ENCODE peak calls at places on chromosomes 7 and 10, in seven cellular contexts. H is AG09319; J is activated CD8-positive, alpha-beta memory T cell treated with anti-CD3 and anti-CD28 coated beads for 48 hours; C is activated T-cell treated with anti-CD3 and anti-CD28 coated beads, Interleukin-2, amount 50 U/mL, for 24 hours; V is GM18507; M is Calu3; A is T-helper 1 cell. Y is an unnamed sample.

GRCh38 chr10:12699756-12700556 is 301.6 kb downstream of the CCDC3 start:
- DNase-seq in M (no peak), V (no peak), H (no peak), J (no peak), A (no peak), C (no peak), Y (no peak)

GRCh38 chr10:62020362-62020730 is 118.8 kb downstream of the ARID5B start:
- DNase-seq in M (no peak), V (no peak), C (no peak), J (no peak), A (no peak), H (no peak), Y (no peak)

GRCh38 chr10:133088524-133089460 is 1.1 kb downstream of the ADGRA1 start:
- DNase-seq in V (no peak), A (no peak), M (no peak), J (no peak), C (no peak), H (no peak), Y (no peak)

GRCh38 chr7:99374121-99375064 is at the start of gene ARPC1B:
- DNase-seq in C (peak), J (peak), H (no peak), V (peak), A (peak), M (peak), Y (peak)

GRCh38 chr10:79270471-79271246 is 76.6 kb upstream of the PPIF start:
- DNase-seq in H (no peak), V (no peak), M (no peak), C (no peak), J (no peak), A (no peak), Y (no peak)

GRCh38 chr7:66970310-66970709 is 25.1 kb downstream of the SBDS start:
- DNase-seq in A (no peak), J (no peak), H (no peak), M (no peak), C (no peak), V (no peak), Y (no peak)

GRCh38 chr7:51138121-51139085 is 178.2 kb downstream of the COBL start:
- DNase-seq in H (no peak), J (no peak), V (no peak), A (no peak), M (peak), C (no peak), Y (no peak)

GRCh38 chr7:141664450-141664849 is 37.5 kb downstream of the DENND11 start:
- DNase-seq in M (no peak), C (no peak), A (no peak), J (no peak), H (no peak), V (no peak), Y (no peak)

GRCh38 chr10:131695814-131696165 is 205.0 kb upstream of the PPP2R2D start:
- DNase-seq in M (no peak), C (no peak), J (no peak), H (no peak), V (no peak), A (no peak), Y (no peak)

GRCh38 chr10:113357688-113358306 is 195.1 kb upstream of the HABP2 start:
- DNase-seq in H (no peak), M (no peak), A (no peak), J (no peak), C (no peak), V (no peak), Y (no peak)

GRCh38 chr7:96546426-96546825 is 163.2 kb downstream of the SEM1 start:
- DNase-seq in J (no peak), C (no peak), M (no peak), V (no peak), H (no peak), A (no peak), Y (no peak)

GRCh38 chr10:11587860-11588259 is 23.6 kb downstream of the USP6NL start:
- DNase-seq in J (no peak), A (no peak), V (no peak), C (no peak), H (no peak), M (peak), Y (no peak)

GRCh38 chr7:79806161-79806734 is 328.4 kb upstream of the GNAI1 start:
- DNase-seq in H (peak), C (no peak), A (no peak), M (no peak), J (no peak), V (no peak), Y (no peak)

GRCh38 chr7:150453186-150453585 is 2.8 kb downstream of the GIMAP8 start:
- DNase-seq in M (no peak), J (no peak), V (no peak), H (no peak), C (peak), A (no peak), Y (no peak)

GRCh38 chr10:92544296-92544695 is 29.6 kb downstream of the IDE start:
- DNase-seq in M (no peak), J (no peak), H (no peak), C (no peak), V (no peak), A (no peak), Y (no peak)

GRCh38 chr10:60384708-60385398 is 4.8 kb downstream of the ANK3 start:
- DNase-seq in A (no peak), H (peak), J (no peak), C (no peak), M (peak), V (no peak), Y (peak)

GRCh38 chr10:122316224-122316884 is 45.3 kb downstream of the BTBD16 start:
- DNase-seq in V (no peak), M (no peak), C (no peak), A (no peak), H (no peak), J (no peak), Y (no peak)

GRCh38 chr10:26540601-26541000 is 102.5 kb downstream of the APBB1IP start:
- DNase-seq in A (no peak), J (no peak), M (no peak), C (no peak), H (no peak), V (no peak), Y (no peak)

GRCh38 chr10:121240556-121240955 is 357.7 kb downstream of the FGFR2 start:
- DNase-seq in C (no peak), M (no peak), J (no peak), V (no peak), H (no peak), A (no peak), Y (no peak)

GRCh38 chr7:100465702-100466311 is 1.7 kb upstream of the SPACDR start:
- DNase-seq in H (no peak), C (no peak), M (peak), A (no peak), V (no peak), J (no peak), Y (no peak)

GRCh38 chr7:85222522-85222921 is 35.7 kb upstream of the SEMA3D start:
- DNase-seq in C (no peak), M (no peak), V (no peak), J (no peak), A (no peak), H (no peak), Y (no peak)

GRCh38 chr10:133070402-133070801 is 17.3 kb upstream of the ADGRA1 start:
- DNase-seq in J (no peak), H (no peak), C (no peak), A (no peak), M (no peak), V (no peak), Y (no peak)

GRCh38 chr10:44769449-44769848 is 141.7 kb upstream of the TMEM72 start:
- DNase-seq in H (no peak), V (no peak), A (no peak), C (no peak), M (no peak), J (no peak), Y (no peak)

GRCh38 chr10:61939575-61940301 is 38.2 kb downstream of the ARID5B start:
- DNase-seq in M (no peak), C (no peak), H (no peak), V (no peak), J (no peak), A (no peak), Y (no peak)

GRCh38 chr7:46115410-46115809 is 194.3 kb upstream of the IGFBP3 start:
- DNase-seq in J (no peak), M (no peak), C (no peak), V (no peak), H (no peak), A (no peak), Y (no peak)

GRCh38 chr7:94052398-94053180 is 48.4 kb upstream of the BET1 start:
- DNase-seq in V (no peak), A (no peak), J (no peak), M (no peak), C (no peak), H (no peak), Y (no peak)

GRCh38 chr10:43026039-43026973 is 50.6 kb upstream of the RET start:
- DNase-seq in J (no peak), A (no peak), V (no peak), C (no peak), H (no peak), M (peak), Y (no peak)

GRCh38 chr10:119494224-119495060 is 48.1 kb downstream of the RGS10 start:
- DNase-seq in H (no peak), C (no peak), A (no peak), M (no peak), J (no peak), V (no peak), Y (no peak)

GRCh38 chr7:1055491-1056005 is 11.2 kb downstream of the GPR146 start:
- DNase-seq in H (no peak), A (no peak), C (no peak), V (no peak), M (no peak), J (no peak), Y (no peak)

GRCh38 chr10:26386800-26387199 is 51.3 kb upstream of the APBB1IP start:
- DNase-seq in V (no peak), H (no peak), J (no peak), M (no peak), A (no peak), C (no peak), Y (no peak)

GRCh38 chr10:70619271-70620019 is 16.9 kb upstream of the PRF1 start:
- DNase-seq in V (no peak), A (no peak), M (no peak), J (no peak), H (peak), C (no peak), Y (no peak)

Y was measured in T1000.